ENCODE peak calls at places on chromosomes 13 and 19, in nine cellular contexts. M is stimulated activated CD8-positive, alpha-beta memory T cell treated with anti-CD3 and anti-CD28 coated beads, Interleukin-4, amount 100 ng/mL, for 24 hours; N is GM04503; V is epithelial cell of prostate; E is stomach; C is tibial nerve; W is AG04450; S is stimulated activated CD4-positive, alpha-beta T cell treated with anti-CD3 and anti-CD28 coated beads, Interleukin-4, amount 100 ng/mL, for 48 hours; Q is Caki2. T is an unnamed sample.

GRCh38 chr19:15330801-15331418 is 1.4 kb downstream of the BRD4 start:
- DNase-seq in V (no peak), Q (peak), E (no peak), N (no peak), W (peak), C (no peak), M (no peak), S (no peak), T (peak)

GRCh38 chr13:94481966-94482365 is 2.5 kb upstream of the DCT start:
- DNase-seq in M (no peak), V (no peak), W (no peak), S (no peak), C (no peak), Q (peak), E (no peak), N (peak), T (peak)

GRCh38 chr19:35013820-35014754 is 14.0 kb downstream of the GRAMD1A start:
- DNase-seq in S (no peak), W (no peak), M (no peak), C (no peak), E (no peak), N (no peak), V (no peak), Q (no peak), T (no peak)

GRCh38 chr13:112730157-112730671 is 40.4 kb downstream of the ATP11A start:
- DNase-seq in C (no peak), N (no peak), Q (no peak), E (peak), W (no peak), M (no peak), S (no peak), V (no peak), T (no peak)

GRCh38 chr19:21468791-21469190 is 36.6 kb upstream of the ZNF429 start:
- DNase-seq in W (no peak), M (no peak), S (no peak), E (no peak), N (no peak), Q (no peak), V (no peak), C (no peak), T (no peak)

GRCh38 chr19:9848060-9848459 is 12.9 kb downstream of the PIN1 start:
- DNase-seq in C (no peak), M (no peak), W (no peak), Q (no peak), V (no peak), E (no peak), N (no peak), S (no peak), T (no peak)

GRCh38 chr19:2294377-2295335 is 12.7 kb upstream of the PEAK3 start:
- DNase-seq in Q (no peak), V (no peak), N (peak), C (no peak), E (no peak), W (no peak), M (no peak), S (no peak), T (no peak)

GRCh38 chr13:48840366-48840765 is 135.3 kb upstream of the FNDC3A start:
- DNase-seq in S (no peak), M (no peak), E (no peak), N (no peak), V (no peak), Q (no peak), C (no peak), W (no peak), T (no peak)

GRCh38 chr19:1481893-1482360 is 2.9 kb upstream of the C19orf25 start:
- DNase-seq in N (no peak), S (no peak), Q (no peak), V (no peak), M (no peak), C (no peak), W (no peak), E (no peak), T (no peak)

GRCh38 chr13:108322206-108322824 is 52.8 kb downstream of the TNFSF13B start:
- DNase-seq in N (no peak), M (no peak), E (no peak), V (no peak), W (peak), C (no peak), Q (peak), S (no peak), T (peak)

GRCh38 chr19:12065100-12065538 is 588 bp downstream of the ZNF844 start:
- DNase-seq in W (no peak), N (no peak), V (no peak), E (no peak), C (no peak), M (no peak), Q (no peak), S (no peak), T (peak)

GRCh38 chr13:35961461-35962220 is 169.5 kb downstream of the DCLK1 start:
- DNase-seq in S (no peak), M (no peak), W (no peak), N (no peak), E (no peak), V (no peak), Q (no peak), C (no peak), T (no peak)

GRCh38 chr13:42876810-42877550 is 95.6 kb downstream of the FAM216B start:
- DNase-seq in W (no peak), C (no peak), N (no peak), S (no peak), E (no peak), V (peak), Q (no peak), M (no peak), T (no peak)

GRCh38 chr13:104571161-104571889 is 1505.1 kb upstream of the SLC10A2 start:
- DNase-seq in M (no peak), V (peak), C (peak), E (peak), W (peak), S (no peak), N (peak), Q (peak), T (peak)

GRCh38 chr19:51140441-51140840 is 1.7 kb upstream of the SIGLEC7 start:
- DNase-seq in V (no peak), W (no peak), N (no peak), M (no peak), C (no peak), Q (no peak), E (no peak), S (no peak), T (no peak)

GRCh38 chr19:18160792-18161690 is 8.1 kb downstream of the PIK3R2 start:
- DNase-seq in V (no peak), C (peak), Q (peak), M (peak), N (no peak), S (peak), E (peak), W (no peak), T (no peak)

GRCh38 chr13:20684041-20684440 is 19.5 kb upstream of the IL17D start:
- DNase-seq in W (no peak), S (no peak), Q (no peak), M (no peak), V (no peak), N (no peak), C (no peak), E (no peak), T (no peak)

GRCh38 chr13:112202966-112203365 is 136.0 kb downstream of the SOX1 start:
- DNase-seq in N (no peak), Q (no peak), E (no peak), C (no peak), S (no peak), M (no peak), W (no peak), V (no peak), T (no peak)

GRCh38 chr13:27868639-27869435 is 51.0 kb upstream of the PDX1 start:
- DNase-seq in W (no peak), S (no peak), Q (no peak), V (no peak), N (no peak), M (no peak), E (no peak), C (no peak), T (no peak)